ENCODE peak calls at places on chromosomes 11 and 22, in nine cellular contexts. One of them, this sample, is unnamed.

GRCh38 chr11:2428322-2428795 is 16.0 kb downstream of the TRPM5 start:
- DNase-seq in transverse colon: peak
- DNase-seq in AG10803: peak
- DNase-seq in body of pancreas: peak
- DNase-seq in foreskin fibroblast: peak
- DNase-seq in psoas muscle: peak
- DNase-seq in hepatocyte: peak
- DNase-seq in H1: peak
- DNase-seq in left lung: peak
- DNase-seq in this sample: peak

GRCh38 chr11:3014943-3015342 is 22.8 kb upstream of the NAP1L4 start:
- DNase-seq in transverse colon: no peak
- DNase-seq in AG10803: no peak
- DNase-seq in body of pancreas: no peak
- DNase-seq in foreskin fibroblast: no peak
- DNase-seq in psoas muscle: no peak
- DNase-seq in hepatocyte: no peak
- DNase-seq in H1: no peak
- DNase-seq in left lung: no peak
- DNase-seq in this sample: no peak

GRCh38 chr11:35458846-35459245 is 39.5 kb upstream of the SLC1A2 start:
- DNase-seq in transverse colon: no peak
- DNase-seq in AG10803: peak
- DNase-seq in body of pancreas: no peak
- DNase-seq in foreskin fibroblast: no peak
- DNase-seq in psoas muscle: no peak
- DNase-seq in hepatocyte: no peak
- DNase-seq in H1: no peak
- DNase-seq in left lung: no peak
- DNase-seq in this sample: no peak

GRCh38 chr11:58912124-58912523 is 27.2 kb upstream of the GLYATL1 start:
- DNase-seq in transverse colon: no peak
- DNase-seq in AG10803: no peak
- DNase-seq in body of pancreas: no peak
- DNase-seq in foreskin fibroblast: peak
- DNase-seq in psoas muscle: no peak
- DNase-seq in hepatocyte: no peak
- DNase-seq in H1: no peak
- DNase-seq in left lung: no peak
- DNase-seq in this sample: peak

GRCh38 chr11:108866781-108867180 is 201.9 kb downstream of the DDX10 start:
- DNase-seq in transverse colon: no peak
- DNase-seq in AG10803: no peak
- DNase-seq in body of pancreas: no peak
- DNase-seq in foreskin fibroblast: no peak
- DNase-seq in psoas muscle: no peak
- DNase-seq in hepatocyte: no peak
- DNase-seq in H1: no peak
- DNase-seq in left lung: no peak
- DNase-seq in this sample: no peak

GRCh38 chr11:67024410-67024809 is 1.5 kb downstream of the SYT12 start:
- DNase-seq in transverse colon: no peak
- DNase-seq in AG10803: no peak
- DNase-seq in body of pancreas: no peak
- DNase-seq in foreskin fibroblast: no peak
- DNase-seq in psoas muscle: no peak
- DNase-seq in hepatocyte: no peak
- DNase-seq in H1: no peak
- DNase-seq in left lung: no peak
- DNase-seq in this sample: no peak

GRCh38 chr11:123261345-123262106 is 66.5 kb upstream of the CLMP start:
- DNase-seq in transverse colon: peak
- DNase-seq in AG10803: peak
- DNase-seq in body of pancreas: peak
- DNase-seq in foreskin fibroblast: peak
- DNase-seq in psoas muscle: peak
- DNase-seq in hepatocyte: peak
- DNase-seq in H1: peak
- DNase-seq in left lung: peak
- DNase-seq in this sample: peak

GRCh38 chr11:79193663-79194062 is 247.2 kb downstream of the TENM4 start:
- DNase-seq in transverse colon: no peak
- DNase-seq in AG10803: no peak
- DNase-seq in body of pancreas: no peak
- DNase-seq in foreskin fibroblast: no peak
- DNase-seq in psoas muscle: no peak
- DNase-seq in hepatocyte: no peak
- DNase-seq in H1: no peak
- DNase-seq in left lung: no peak
- DNase-seq in this sample: no peak

GRCh38 chr11:82924522-82925224 is 23.1 kb downstream of the DDIAS start:
- DNase-seq in transverse colon: no peak
- DNase-seq in AG10803: no peak
- DNase-seq in body of pancreas: no peak
- DNase-seq in foreskin fibroblast: no peak
- DNase-seq in psoas muscle: no peak
- DNase-seq in hepatocyte: no peak
- DNase-seq in H1: no peak
- DNase-seq in left lung: no peak
- DNase-seq in this sample: no peak

GRCh38 chr11:135027461-135027860 is 615.4 kb upstream of the B3GAT1 start:
- DNase-seq in transverse colon: peak
- DNase-seq in AG10803: peak
- DNase-seq in body of pancreas: peak
- DNase-seq in foreskin fibroblast: peak
- DNase-seq in psoas muscle: no peak
- DNase-seq in hepatocyte: peak
- DNase-seq in H1: peak
- DNase-seq in left lung: no peak
- DNase-seq in this sample: peak

GRCh38 chr22:33274214-33274828 is 216.1 kb upstream of the SYN3 start:
- DNase-seq in transverse colon: peak
- DNase-seq in AG10803: peak
- DNase-seq in body of pancreas: peak
- DNase-seq in foreskin fibroblast: no peak
- DNase-seq in psoas muscle: no peak
- DNase-seq in hepatocyte: no peak
- DNase-seq in H1: peak
- DNase-seq in left lung: no peak
- DNase-seq in this sample: no peak

GRCh38 chr11:31974737-31975136 is 116.1 kb upstream of the RCN1 start:
- DNase-seq in transverse colon: no peak
- DNase-seq in AG10803: peak
- DNase-seq in body of pancreas: no peak
- DNase-seq in foreskin fibroblast: peak
- DNase-seq in psoas muscle: no peak
- DNase-seq in hepatocyte: no peak
- DNase-seq in H1: no peak
- DNase-seq in left lung: no peak
- DNase-seq in this sample: peak

GRCh38 chr22:33841281-33842005 is 78.8 kb downstream of the LARGE1 start:
- DNase-seq in transverse colon: no peak
- DNase-seq in AG10803: peak
- DNase-seq in body of pancreas: no peak
- DNase-seq in foreskin fibroblast: no peak
- DNase-seq in psoas muscle: no peak
- DNase-seq in hepatocyte: no peak
- DNase-seq in H1: no peak
- DNase-seq in left lung: no peak
- DNase-seq in this sample: no peak

GRCh38 chr22:45446216-45446615 is 32.7 kb downstream of the RIBC2 start:
- DNase-seq in transverse colon: no peak
- DNase-seq in AG10803: peak
- DNase-seq in body of pancreas: no peak
- DNase-seq in foreskin fibroblast: peak
- DNase-seq in psoas muscle: peak
- DNase-seq in hepatocyte: no peak
- DNase-seq in H1: no peak
- DNase-seq in left lung: no peak
- DNase-seq in this sample: no peak

GRCh38 chr11:134045799-134046635 is 22.9 kb upstream of the JAM3 start:
- DNase-seq in transverse colon: no peak
- DNase-seq in AG10803: no peak
- DNase-seq in body of pancreas: no peak
- DNase-seq in foreskin fibroblast: peak
- DNase-seq in psoas muscle: peak
- DNase-seq in hepatocyte: peak
- DNase-seq in H1: no peak
- DNase-seq in left lung: no peak
- DNase-seq in this sample: peak

GRCh38 chr22:35921777-35922176 is 106.8 kb downstream of the RBFOX2 start:
- DNase-seq in transverse colon: peak
- DNase-seq in AG10803: peak
- DNase-seq in body of pancreas: peak
- DNase-seq in foreskin fibroblast: peak
- DNase-seq in psoas muscle: peak
- DNase-seq in hepatocyte: peak
- DNase-seq in H1: peak
- DNase-seq in left lung: peak
- DNase-seq in this sample: peak

GRCh38 chr22:44318751-44319150 is 6.0 kb upstream of the SHISAL1 start:
- DNase-seq in transverse colon: no peak
- DNase-seq in AG10803: no peak
- DNase-seq in body of pancreas: no peak
- DNase-seq in foreskin fibroblast: no peak
- DNase-seq in psoas muscle: no peak
- DNase-seq in hepatocyte: no peak
- DNase-seq in H1: no peak
- DNase-seq in left lung: no peak
- DNase-seq in this sample: no peak
- H3K4me3 ChIP-seq in transverse colon: no peak
- H3K4me3 ChIP-seq in AG10803: no peak
- H3K4me3 ChIP-seq in body of pancreas: no peak
- H3K4me3 ChIP-seq in foreskin fibroblast: no peak
- H3K4me3 ChIP-seq in psoas muscle: no peak
- H3K4me3 ChIP-seq in hepatocyte: no peak
- H3K4me3 ChIP-seq in H1: no peak
- H3K4me3 ChIP-seq in left lung: no peak
- H3K4me3 ChIP-seq in this sample: no peak

GRCh38 chr11:126575849-126576248 is 220.4 kb downstream of the ST3GAL4 start:
- DNase-seq in transverse colon: no peak
- DNase-seq in AG10803: no peak
- DNase-seq in body of pancreas: no peak
- DNase-seq in foreskin fibroblast: no peak
- DNase-seq in psoas muscle: no peak
- DNase-seq in hepatocyte: no peak
- DNase-seq in H1: no peak
- DNase-seq in left lung: no peak
- DNase-seq in this sample: no peak

GRCh38 chr11:126570489-126570888 is 215.0 kb downstream of the ST3GAL4 start:
- DNase-seq in transverse colon: no peak
- DNase-seq in AG10803: no peak
- DNase-seq in body of pancreas: no peak
- DNase-seq in foreskin fibroblast: no peak
- DNase-seq in psoas muscle: no peak
- DNase-seq in hepatocyte: no peak
- DNase-seq in H1: no peak
- DNase-seq in left lung: no peak
- DNase-seq in this sample: no peak

GRCh38 chr11:126578021-126578420 is 222.5 kb downstream of the ST3GAL4 start:
- DNase-seq in transverse colon: no peak
- DNase-seq in AG10803: no peak
- DNase-seq in body of pancreas: no peak
- DNase-seq in foreskin fibroblast: no peak
- DNase-seq in psoas muscle: no peak
- DNase-seq in hepatocyte: no peak
- DNase-seq in H1: no peak
- DNase-seq in left lung: no peak
- DNase-seq in this sample: no peak

GRCh38 chr11:126578426-126578825 is 222.9 kb downstream of the ST3GAL4 start:
- DNase-seq in transverse colon: no peak
- DNase-seq in AG10803: no peak
- DNase-seq in body of pancreas: no peak
- DNase-seq in foreskin fibroblast: no peak
- DNase-seq in psoas muscle: no peak
- DNase-seq in hepatocyte: no peak
- DNase-seq in H1: no peak
- DNase-seq in left lung: no peak
- DNase-seq in this sample: peak

DNA sequence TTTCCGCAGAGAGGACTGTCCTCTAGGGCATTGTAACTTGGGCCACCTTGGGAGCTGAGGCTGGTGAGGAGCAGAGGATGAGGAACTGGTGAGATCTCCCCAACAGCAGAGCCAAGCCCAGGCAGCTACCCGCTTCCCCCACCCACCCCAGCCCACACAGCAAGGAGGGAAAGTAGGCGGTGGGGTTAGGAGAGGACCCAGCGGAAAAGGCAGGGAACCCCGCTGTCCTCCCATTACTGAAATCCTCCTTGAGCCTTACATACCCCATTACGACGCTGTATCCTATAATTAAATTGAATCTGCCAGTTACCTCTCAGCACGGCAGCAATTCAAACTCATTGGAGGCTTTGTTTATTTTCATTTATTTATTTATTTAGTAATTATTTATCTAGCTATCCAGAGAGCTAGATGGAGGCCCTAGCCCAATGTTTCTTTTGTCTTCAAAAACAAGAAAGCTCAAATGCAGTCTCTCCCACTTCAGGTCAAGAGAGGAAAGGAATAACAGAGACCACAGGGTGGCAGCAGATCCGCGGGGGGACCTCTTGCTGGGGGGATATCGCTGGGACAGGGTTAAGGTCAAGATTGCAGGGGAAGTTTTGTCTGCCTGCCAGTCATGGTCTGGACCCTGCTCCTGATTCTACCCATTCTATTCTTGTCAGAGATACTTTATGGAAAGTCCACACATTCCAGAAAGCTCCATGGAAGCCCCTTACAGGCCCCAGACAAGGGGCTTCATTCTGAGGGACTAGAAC is 218.0 kb downstream of the ST3GAL4 start:
- DNase-seq in transverse colon: no peak
- DNase-seq in AG10803: no peak
- DNase-seq in body of pancreas: no peak
- DNase-seq in foreskin fibroblast: no peak
- DNase-seq in psoas muscle: no peak
- DNase-seq in hepatocyte: no peak
- DNase-seq in H1: no peak
- DNase-seq in left lung: no peak
- DNase-seq in this sample: no peak
- TF ChIP-seq CTCF in transverse colon: no peak
- TF ChIP-seq CTCF in AG10803: peak
- TF ChIP-seq CTCF in body of pancreas: no peak
- TF ChIP-seq CTCF in foreskin fibroblast: peak
- TF ChIP-seq CTCF in psoas muscle: no peak
- TF ChIP-seq CTCF in hepatocyte: no peak
- TF ChIP-seq CTCF in H1: peak
- TF ChIP-seq CTCF in left lung: no peak
- TF ChIP-seq CTCF in this sample: no peak

GRCh38 chr11:107017104-107017432 is 1.2 kb downstream of the GUCY1A2 start:
- DNase-seq in transverse colon: no peak
- DNase-seq in AG10803: no peak
- DNase-seq in body of pancreas: no peak
- DNase-seq in foreskin fibroblast: no peak
- DNase-seq in psoas muscle: no peak
- DNase-seq in hepatocyte: no peak
- DNase-seq in H1: no peak
- DNase-seq in left lung: no peak
- DNase-seq in this sample: no peak
- H3K4me3 ChIP-seq in transverse colon: no peak
- H3K4me3 ChIP-seq in AG10803: peak
- H3K4me3 ChIP-seq in body of pancreas: no peak
- H3K4me3 ChIP-seq in foreskin fibroblast: peak
- H3K4me3 ChIP-seq in psoas muscle: peak
- H3K4me3 ChIP-seq in hepatocyte: peak
- H3K4me3 ChIP-seq in H1: peak
- H3K4me3 ChIP-seq in left lung: peak
- H3K4me3 ChIP-seq in this sample: no peak

GRCh38 chr11:129828301-129828836 is 12.7 kb downstream of the TMEM45B start:
- DNase-seq in transverse colon: no peak
- DNase-seq in AG10803: no peak
- DNase-seq in body of pancreas: peak
- DNase-seq in foreskin fibroblast: no peak
- DNase-seq in psoas muscle: no peak
- DNase-seq in hepatocyte: peak
- DNase-seq in H1: no peak
- DNase-seq in left lung: no peak
- DNase-seq in this sample: peak
- TF ChIP-seq CTCF in transverse colon: no peak
- TF ChIP-seq CTCF in AG10803: no peak
- TF ChIP-seq CTCF in body of pancreas: no peak
- TF ChIP-seq CTCF in foreskin fibroblast: no peak
- TF ChIP-seq CTCF in psoas muscle: no peak
- TF ChIP-seq CTCF in hepatocyte: no peak
- TF ChIP-seq CTCF in H1: no peak
- TF ChIP-seq CTCF in left lung: no peak
- TF ChIP-seq CTCF in this sample: no peak

This sample was measured in epithelial cell of esophagus.